ENCODE peak calls at places on chromosomes 5 and 9, in nine cellular contexts. E is H9, N is fibroblast of lung, V is mammary epithelial cell, W is IMR-90, B is HepG2, Y is GM23248, U is PC-3, Z is neural progenitor cell. J is an unnamed sample.

GRCh38 chr9:111601237-111602018 is 2.0 kb upstream of the PTGR1 start:
- DNase-seq in W (peak; percentile 69), B (peak; percentile 70), Y (peak; percentile 66), U (peak; percentile 64), N (peak; percentile 59), V (no peak), E (no peak), Z (no peak), J (no peak)

GRCh38 chr5:144369001-144369400 is 198.3 kb downstream of the KCTD16 start:
- DNase-seq in B (no peak), N (no peak), Y (no peak), E (no peak), V (no peak), Z (no peak), U (no peak), W (no peak), J (peak; percentile 51)

GRCh38 chr5:122870219-122870856 is 24.9 kb downstream of the SNX24 start:
- DNase-seq in U (no peak), E (no peak), W (peak; percentile 56), Y (peak; percentile 85), Z (no peak), V (no peak), B (no peak), N (peak; percentile 20), J (no peak)

GRCh38 chr9:16687678-16688369 is 182.6 kb downstream of the BNC2 start:
- DNase-seq in B (no peak), W (peak; percentile 51), E (no peak), V (no peak), U (no peak), N (peak; percentile 55), Z (no peak), Y (no peak), J (no peak)

GRCh38 chr5:168104811-168105481 is 186.5 kb upstream of the WWC1 start:
- DNase-seq in U (no peak), E (peak; percentile 70), N (no peak), B (no peak), Y (no peak), V (no peak), Z (peak; percentile 50), W (no peak), J (no peak)

GRCh38 chr9:90970603-90971002 is 169.0 kb downstream of the SYK start:
- DNase-seq in N (no peak), W (peak; percentile 49), B (no peak), Z (peak; percentile 21), V (peak; percentile 100), E (no peak), U (peak; percentile 72), Y (peak; percentile 31), J (no peak)

GRCh38 chr9:123364241-123364824 is 8.3 kb downstream of the CRB2 start:
- DNase-seq in N (peak; percentile 15), U (no peak), W (peak; percentile 61), B (no peak), V (no peak), Y (peak; percentile 52), Z (no peak), E (no peak), J (no peak)

GRCh38 chr5:38622723-38623129 is 66.3 kb upstream of the LIFR start:
- DNase-seq in E (no peak), N (no peak), Z (no peak), Y (no peak), W (no peak), V (no peak), U (no peak), B (no peak), J (no peak)

DNA sequence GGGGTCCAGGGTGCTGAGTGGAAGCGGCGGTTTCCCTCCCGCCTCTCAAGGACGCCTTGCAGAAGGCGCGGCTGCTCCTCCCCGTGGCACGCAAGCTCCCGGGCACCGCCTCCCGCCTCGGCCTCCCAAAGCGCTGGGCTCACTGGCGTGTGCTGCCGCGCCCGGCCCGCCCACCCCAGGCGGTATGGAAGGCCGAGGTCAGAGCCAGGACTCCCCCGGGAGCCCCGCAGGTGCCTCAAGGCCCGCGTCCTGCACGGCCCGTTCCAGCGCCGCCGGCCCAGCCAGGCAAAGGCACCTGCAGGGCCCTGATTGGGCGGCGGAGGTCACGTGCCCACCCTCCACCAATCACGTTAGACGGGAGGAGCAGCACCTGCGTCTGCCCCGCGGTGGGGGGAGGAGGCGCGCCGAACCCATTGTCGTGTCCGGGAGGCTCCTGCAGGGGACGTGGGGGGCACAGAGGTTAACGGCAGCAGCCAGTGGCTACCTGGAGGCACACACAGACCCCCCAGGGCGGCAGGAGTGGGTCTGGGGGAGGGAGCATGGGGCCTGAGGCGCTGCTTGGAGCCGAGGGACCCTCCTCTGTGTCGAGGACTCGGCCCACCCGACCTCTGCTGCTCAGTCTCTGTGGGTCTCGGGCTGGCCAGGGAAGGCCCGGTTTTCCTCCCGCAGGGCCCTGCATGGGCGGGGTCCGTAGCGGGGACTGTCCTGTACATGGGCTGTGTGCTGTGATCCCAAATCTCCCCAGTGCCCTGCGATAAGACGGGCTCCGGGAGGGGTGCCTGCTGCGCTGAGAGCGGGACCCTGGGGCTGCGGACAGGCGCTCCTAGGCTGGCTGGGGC is 2.0 kb upstream of the LCN12 start:
- DNase-seq in B (peak; percentile 94), W (peak; percentile 73), V (peak; percentile 87), N (peak; percentile 72), Z (peak; percentile 96), U (peak; percentile 88), E (peak; percentile 97), Y (peak; percentile 83), J (peak; percentile 99)
- H3K9ac ChIP-seq in B (peak overlapping the region; percentile 86), W (peak overlapping the region; percentile 1), V (no peak overlapping the region), N (peak overlapping the region; percentile 40), Z (peak overlapping the region; percentile 29), U (peak overlapping the region; percentile 66), E (no peak overlapping the region), Y (no peak overlapping the region), J (peak overlapping the region; percentile 77)

DNA sequence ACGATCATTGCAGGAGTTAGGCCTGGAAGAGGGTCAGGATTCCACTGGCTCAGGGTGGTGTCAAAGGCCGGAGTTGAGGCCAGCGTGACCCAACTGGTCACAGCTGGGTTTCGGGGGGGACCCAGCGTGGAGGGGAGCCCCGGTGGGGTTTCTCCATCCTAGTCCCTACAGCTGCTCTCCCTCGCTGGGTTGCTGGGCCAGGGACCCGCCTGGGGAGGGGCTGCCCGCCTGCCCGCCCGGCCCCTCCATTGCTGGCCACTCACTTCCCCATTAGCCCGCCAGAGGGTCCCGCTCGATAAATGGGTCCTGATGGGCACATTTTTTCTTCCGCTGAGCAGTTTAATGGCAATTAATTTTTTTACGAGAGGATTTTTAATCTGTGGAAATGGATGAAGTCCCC is 8.8 kb downstream of the CCDC187 start:
- DNase-seq in U (no peak), B (no peak), W (no peak), V (no peak), Z (no peak), Y (no peak), N (no peak), E (no peak), J (peak; percentile 64)
- H3K27ac ChIP-seq in U (no peak overlapping the region), B (no peak overlapping the region), W (no peak overlapping the region), V (no peak overlapping the region), Z (no peak overlapping the region), Y (no peak overlapping the region), N (no peak overlapping the region), E (no peak overlapping the region), J (no peak overlapping the region)

DNA sequence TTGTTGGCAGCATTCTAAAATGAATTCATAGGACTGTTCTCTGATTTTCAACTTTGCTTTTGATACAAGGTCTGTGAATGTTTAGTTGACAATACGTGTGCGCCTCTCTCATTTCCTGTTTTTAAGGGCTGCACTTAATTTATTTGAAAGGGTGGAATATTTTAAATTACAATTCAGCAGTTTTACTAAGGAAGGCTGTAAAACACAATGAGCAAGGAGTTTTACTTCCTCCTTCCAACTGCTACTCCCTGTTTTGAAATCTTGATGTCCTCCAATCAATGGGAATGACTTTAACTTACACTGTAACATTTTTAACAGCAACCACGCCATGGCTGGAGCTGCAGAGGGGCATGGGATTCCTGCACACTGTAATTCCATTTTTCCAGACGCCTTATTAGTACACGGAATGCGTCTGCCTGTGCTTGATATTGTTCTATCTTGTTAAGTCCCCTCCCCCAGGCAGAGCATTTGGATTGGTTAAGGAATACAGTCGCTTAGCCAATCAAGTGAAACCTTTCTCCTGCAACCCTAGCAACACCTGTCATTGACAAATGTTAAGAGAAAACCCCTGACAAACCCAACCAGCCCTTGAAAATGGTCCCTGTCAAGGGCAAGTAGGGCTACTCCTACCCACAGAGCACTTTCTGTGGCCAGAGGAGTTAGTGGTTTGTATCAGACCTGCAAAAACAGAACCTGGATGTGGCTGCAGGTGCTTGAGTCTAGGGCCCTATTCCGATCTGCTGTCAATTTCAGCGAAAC is 12.5 kb upstream of the ZSWIM6 start:
- DNase-seq in B (no peak), N (no peak), Y (no peak), U (no peak), W (no peak), Z (peak; percentile 69), V (no peak), E (peak; percentile 71), J (no peak)
- H3K9ac ChIP-seq in B (no peak overlapping the region), N (no peak overlapping the region), Y (no peak overlapping the region), U (no peak overlapping the region), W (no peak overlapping the region), Z (no peak overlapping the region), V (no peak overlapping the region), E (no peak overlapping the region), J (no peak overlapping the region)

DNA sequence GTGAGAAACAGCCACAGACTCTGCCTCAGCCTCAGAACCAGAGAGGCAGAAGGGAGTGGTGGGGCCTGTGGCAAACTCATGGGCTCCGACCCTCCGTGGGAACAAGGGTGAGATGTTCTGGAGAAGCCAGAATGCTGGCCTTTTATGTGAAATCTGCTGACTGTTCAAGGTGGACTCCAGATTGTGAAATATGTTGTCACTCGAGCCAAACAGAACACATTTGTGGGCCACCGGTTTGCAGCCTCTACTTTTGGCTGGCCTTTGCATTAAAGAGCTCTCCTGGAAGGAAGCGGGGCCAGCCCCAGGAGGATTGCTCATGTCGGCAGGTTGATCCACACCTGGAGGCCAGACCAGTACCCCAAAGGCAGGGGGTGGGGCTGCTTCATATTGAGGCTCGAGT is 62.4 kb downstream of the ERGIC1 start:
- DNase-seq in E (no peak), N (no peak), Y (peak; percentile 47), U (no peak), V (no peak), Z (no peak), B (no peak), W (no peak), J (no peak)
- H3K27ac ChIP-seq in E (no peak overlapping the region), N (peak overlapping the region; percentile 98), Y (peak overlapping the region; percentile 99), U (peak overlapping the region; percentile 79), V (no peak overlapping the region), Z (no peak overlapping the region), B (no peak overlapping the region), W (peak overlapping the region; percentile 98), J (no peak overlapping the region)

DNA sequence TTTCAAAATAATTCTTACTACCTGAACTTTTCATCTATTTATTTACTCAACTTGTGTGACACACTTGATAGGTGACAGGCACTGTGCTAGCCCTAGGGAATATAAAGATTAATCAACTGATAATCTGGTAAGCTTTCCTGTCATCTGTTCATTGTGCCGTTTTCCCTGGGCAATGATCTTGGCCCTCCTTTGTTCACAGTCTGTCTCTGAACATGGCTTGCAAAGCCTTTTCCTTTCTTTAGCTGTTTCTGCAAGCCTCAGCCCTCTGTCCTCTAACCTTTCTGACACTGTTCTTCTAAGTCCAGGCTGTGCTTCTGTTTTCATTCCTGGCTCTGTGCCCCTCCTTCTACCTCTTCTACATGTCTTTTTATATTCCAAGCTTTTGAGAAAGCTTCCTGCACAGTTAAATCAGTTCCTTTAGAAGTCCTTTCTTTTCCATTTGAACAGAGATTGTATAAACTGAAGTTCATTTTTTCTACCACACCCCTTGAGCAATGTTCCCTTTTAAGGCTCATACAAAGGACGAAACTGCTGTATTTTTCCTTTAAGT is 803.0 kb upstream of the ZNF608 start:
- DNase-seq in U (no peak), V (no peak), N (peak; percentile 86), Y (no peak), Z (no peak), W (peak; percentile 23), B (no peak), E (no peak), J (no peak)
- H3K9ac ChIP-seq in U (no peak overlapping the region), V (no peak overlapping the region), N (no peak overlapping the region), Y (no peak overlapping the region), Z (no peak overlapping the region), W (no peak overlapping the region), B (no peak overlapping the region), E (no peak overlapping the region), J (no peak overlapping the region)